ENCODE peak calls at places on chromosomes 4 and X, in seven cellular contexts. K is prostate gland; S is AG09319; Q is tibial nerve; C is anterior cingulate cortex; V is mucosa of gallbladder; R is activated CD4-positive, alpha-beta T cell treated with anti-CD3 and anti-CD28 coated beads for 24 hours. D is an unnamed sample.

GRCh38 chrX:39161856-39162255 is 360.6 kb downstream of the MID1IP1 start:
- DNase-seq in R (no peak), C (no peak), Q (no peak), S (no peak), V (no peak), K (no peak), D (no peak)

GRCh38 chr4:170374770-170375169 is 285.0 kb upstream of the AADAT start:
- DNase-seq in S (no peak), C (no peak), Q (no peak), K (no peak), V (no peak), R (no peak), D (no peak)

GRCh38 chr4:112802780-112803179 is 165.8 kb downstream of the LARP7 start:
- DNase-seq in R (no peak), K (no peak), V (no peak), S (no peak), C (no peak), Q (no peak), D (no peak)

GRCh38 chrX:101429934-101430333 is 21.9 kb downstream of the HNRNPH2 start:
- DNase-seq in K (no peak), R (no peak), V (no peak), C (no peak), Q (no peak), S (no peak), D (peak; percentile 50)

GRCh38 chr4:15163284-15163645 is 161.0 kb downstream of the CPEB2 start:
- DNase-seq in S (no peak), Q (no peak), V (no peak), K (no peak), R (no peak), C (no peak), D (no peak)

GRCh38 chr4:142549726-142550463 is 296.2 kb downstream of the INPP4B start:
- DNase-seq in C (no peak), K (no peak), R (no peak), V (peak; percentile 62), S (no peak), Q (no peak), D (peak; percentile 79)

GRCh38 chr4:20868108-20868507 is 167.8 kb downstream of the PACRGL start:
- DNase-seq in R (no peak), Q (no peak), K (no peak), V (no peak), C (no peak), S (no peak), D (no peak)

GRCh38 chr4:120317713-120318112 is 251.1 kb upstream of the MAD2L1 start:
- DNase-seq in Q (no peak), S (no peak), V (no peak), R (no peak), K (no peak), C (no peak), D (no peak)

GRCh38 chr4:74161676-74162450 is 3.9 kb downstream of the MTHFD2L start:
- DNase-seq in K (no peak), S (no peak), C (no peak), R (no peak), Q (no peak), V (no peak), D (no peak)

GRCh38 chr4:73891739-73892405 is 22.7 kb downstream of the CXCL1 start:
- DNase-seq in R (no peak), S (peak; percentile 91), C (no peak), Q (no peak), K (no peak), V (no peak), D (peak; percentile 47)

GRCh38 chrX:110086916-110087484 is 84.1 kb downstream of the TMEM164 start:
- DNase-seq in C (no peak), Q (no peak), K (no peak), V (no peak), S (peak; percentile 47), R (no peak), D (peak; percentile 88)

GRCh38 chr4:140884431-140885058 is 128.4 kb upstream of the TBC1D9 start:
- DNase-seq in R (no peak), S (peak; percentile 44), C (peak; percentile 5), V (peak; percentile 54), Q (no peak), K (no peak), D (peak; percentile 68)

GRCh38 chr4:171721937-171722336 is 91.3 kb upstream of the GALNTL6 start:
- DNase-seq in V (no peak), S (no peak), Q (no peak), K (no peak), R (no peak), C (no peak), D (no peak)

GRCh38 chrX:67555578-67556203 is 11.9 kb downstream of the AR start:
- DNase-seq in K (no peak), R (no peak), V (peak; percentile 15), C (no peak), Q (no peak), S (no peak), D (peak; percentile 48)

GRCh38 chrX:17689971-17690409 is 47.3 kb upstream of the SCML1 start:
- DNase-seq in S (peak; percentile 36), K (peak; percentile 56), V (peak; percentile 65), Q (no peak), C (peak; percentile 7), R (no peak), D (peak; percentile 52)

GRCh38 chr4:65737672-65738071 is 67.4 kb upstream of the EPHA5 start:
- DNase-seq in Q (no peak), R (no peak), S (no peak), K (no peak), C (no peak), V (no peak), D (no peak)

GRCh38 chr4:93217423-93217822 is 611.1 kb upstream of the ATOH1 start:
- DNase-seq in C (no peak), S (no peak), R (no peak), V (no peak), Q (no peak), K (no peak), D (no peak)

GRCh38 chr4:38691251-38692008 is 27.4 kb downstream of the KLF3 start:
- DNase-seq in S (peak; percentile 50), C (no peak), Q (no peak), K (no peak), V (no peak), R (no peak), D (no peak)

GRCh38 chr4:93828830-93829530 is 427 bp downstream of the ATOH1 start:
- DNase-seq in K (no peak), Q (no peak), V (no peak), R (no peak), C (no peak), S (no peak), D (no peak)

GRCh38 chrX:20668550-20668949 is 401.8 kb upstream of the RPS6KA3 start:
- DNase-seq in C (no peak), V (no peak), K (no peak), Q (no peak), S (no peak), R (no peak), D (no peak)

GRCh38 chr4:53019485-53020382 is 157.6 kb downstream of the RASL11B start:
- DNase-seq in C (no peak), K (no peak), S (no peak), Q (no peak), R (no peak), V (no peak), D (peak; percentile 72)

GRCh38 chr4:158121203-158121586 is 51.6 kb downstream of the GASK1B start:
- DNase-seq in Q (no peak), R (no peak), K (no peak), C (no peak), V (peak; percentile 52), S (peak; percentile 77), D (peak; percentile 89)

GRCh38 chr4:14816592-14817273 is 185.5 kb upstream of the CPEB2 start:
- DNase-seq in V (no peak), R (no peak), S (no peak), Q (no peak), C (no peak), K (no peak), D (no peak)

GRCh38 chr4:114780205-114780604 is 181.6 kb downstream of the UGT8 start:
- DNase-seq in R (no peak), S (no peak), V (peak; percentile 24), Q (no peak), C (no peak), K (no peak), D (peak; percentile 2)

GRCh38 chr4:113781439-113782040 is 20.0 kb upstream of the CAMK2D start:
- DNase-seq in S (no peak), R (no peak), Q (no peak), K (no peak), V (no peak), C (no peak), D (peak; percentile 40)

GRCh38 chrX:7139202-7140081 is 8.1 kb upstream of the STS start:
- DNase-seq in C (no peak), V (no peak), S (no peak), R (no peak), Q (no peak), K (no peak), D (peak; percentile 85)

GRCh38 chrX:133723930-133724329 is 261.5 kb downstream of the GPC3 start:
- DNase-seq in C (no peak), V (no peak), K (no peak), R (no peak), S (no peak), Q (no peak), D (no peak)